ENCODE peak calls at places on chromosomes 4 and X, in seven cellular contexts. One of them, this sample, is unnamed. For H3K4me1, the result is how much of the 10 kb centered on the place peaks cover.

GRCh38 chr4:160928482-160928881 is 1235.3 kb downstream of the FSTL5 start:
- DNase-seq in A549: no peak
- DNase-seq in mammary epithelial cell: no peak
- DNase-seq in cardiac muscle cell: no peak
- DNase-seq in GM23248: no peak
- DNase-seq in endodermal cell: no peak
- DNase-seq in gastrocnemius medialis: no peak
- DNase-seq in this sample: no peak

GRCh38 chr4:71389149-71389840 is 50.5 kb downstream of the SLC4A4 start:
- DNase-seq in A549: peak
- DNase-seq in mammary epithelial cell: no peak
- DNase-seq in cardiac muscle cell: no peak
- DNase-seq in GM23248: peak
- DNase-seq in endodermal cell: no peak
- DNase-seq in gastrocnemius medialis: no peak
- DNase-seq in this sample: no peak

GRCh38 chr4:71683309-71683708 is 100.6 kb downstream of the GC start:
- DNase-seq in A549: no peak
- DNase-seq in mammary epithelial cell: no peak
- DNase-seq in cardiac muscle cell: peak
- DNase-seq in GM23248: no peak
- DNase-seq in endodermal cell: no peak
- DNase-seq in gastrocnemius medialis: no peak
- DNase-seq in this sample: no peak

GRCh38 chr4:175412744-175413143 is 399.3 kb downstream of the GPM6A start:
- DNase-seq in A549: no peak
- DNase-seq in mammary epithelial cell: peak
- DNase-seq in cardiac muscle cell: peak
- DNase-seq in GM23248: peak
- DNase-seq in endodermal cell: no peak
- DNase-seq in gastrocnemius medialis: no peak
- DNase-seq in this sample: no peak

GRCh38 chrX:72081605-72082320 is 50.0 kb downstream of the RTL5 start:
- DNase-seq in A549: no peak
- DNase-seq in mammary epithelial cell: no peak
- DNase-seq in cardiac muscle cell: no peak
- DNase-seq in GM23248: no peak
- DNase-seq in endodermal cell: no peak
- DNase-seq in gastrocnemius medialis: no peak
- DNase-seq in this sample: peak

GRCh38 chr4:8702516-8703400 is 110.2 kb downstream of the CPZ start:
- DNase-seq in A549: no peak
- DNase-seq in mammary epithelial cell: no peak
- DNase-seq in cardiac muscle cell: no peak
- DNase-seq in GM23248: no peak
- DNase-seq in endodermal cell: peak
- DNase-seq in gastrocnemius medialis: no peak
- DNase-seq in this sample: no peak

GRCh38 chr4:144748814-144749555 is 103.0 kb downstream of the HHIP start:
- DNase-seq in A549: no peak
- DNase-seq in mammary epithelial cell: no peak
- DNase-seq in cardiac muscle cell: peak
- DNase-seq in GM23248: no peak
- DNase-seq in endodermal cell: no peak
- DNase-seq in gastrocnemius medialis: no peak
- DNase-seq in this sample: no peak

GRCh38 chr4:60088803-60089202 is 1111.3 kb upstream of the ADGRL3 start:
- DNase-seq in A549: no peak
- DNase-seq in mammary epithelial cell: no peak
- DNase-seq in cardiac muscle cell: no peak
- DNase-seq in GM23248: no peak
- DNase-seq in endodermal cell: no peak
- DNase-seq in gastrocnemius medialis: no peak
- DNase-seq in this sample: no peak

GRCh38 chr4:161920304-161921052 is 243.3 kb downstream of the FSTL5 start:
- DNase-seq in A549: no peak
- DNase-seq in mammary epithelial cell: no peak
- DNase-seq in cardiac muscle cell: no peak
- DNase-seq in GM23248: no peak
- DNase-seq in endodermal cell: no peak
- DNase-seq in gastrocnemius medialis: no peak
- DNase-seq in this sample: no peak

GRCh38 chr4:124727331-124727730 is 14.8 kb upstream of the ANKRD50 start:
- DNase-seq in A549: no peak
- DNase-seq in mammary epithelial cell: no peak
- DNase-seq in cardiac muscle cell: no peak
- DNase-seq in GM23248: no peak
- DNase-seq in endodermal cell: no peak
- DNase-seq in gastrocnemius medialis: no peak
- DNase-seq in this sample: no peak

GRCh38 chr4:141432000-141432712 is 204.2 kb upstream of the IL15 start:
- DNase-seq in A549: no peak
- DNase-seq in mammary epithelial cell: peak
- DNase-seq in cardiac muscle cell: peak
- DNase-seq in GM23248: peak
- DNase-seq in endodermal cell: no peak
- DNase-seq in gastrocnemius medialis: no peak
- DNase-seq in this sample: no peak

GRCh38 chr4:82851902-82852750 is 38.8 kb downstream of the SEC31A start:
- DNase-seq in A549: peak
- DNase-seq in mammary epithelial cell: no peak
- DNase-seq in cardiac muscle cell: peak
- DNase-seq in GM23248: peak
- DNase-seq in endodermal cell: no peak
- DNase-seq in gastrocnemius medialis: no peak
- DNase-seq in this sample: no peak

GRCh38 chr4:1206299-1207156 is 34.1 kb upstream of the SPON2 start:
- DNase-seq in A549: no peak
- DNase-seq in mammary epithelial cell: no peak
- DNase-seq in cardiac muscle cell: no peak
- DNase-seq in GM23248: no peak
- DNase-seq in endodermal cell: peak
- DNase-seq in gastrocnemius medialis: peak
- DNase-seq in this sample: peak

GRCh38 chrX:9875801-9876200 is 89.6 kb downstream of the SHROOM2 start:
- DNase-seq in A549: no peak
- DNase-seq in mammary epithelial cell: no peak
- DNase-seq in cardiac muscle cell: no peak
- DNase-seq in GM23248: no peak
- DNase-seq in endodermal cell: no peak
- DNase-seq in gastrocnemius medialis: no peak
- DNase-seq in this sample: no peak

GRCh38 chrX:101415180-101416130 is 7.4 kb downstream of the HNRNPH2 start:
- DNase-seq in A549: peak
- DNase-seq in mammary epithelial cell: peak
- DNase-seq in cardiac muscle cell: peak
- DNase-seq in GM23248: peak
- DNase-seq in endodermal cell: peak
- DNase-seq in gastrocnemius medialis: no peak
- DNase-seq in this sample: peak

GRCh38 chrX:57528670-57529255 is 63.0 kb upstream of the ZXDB start:
- DNase-seq in A549: peak
- DNase-seq in mammary epithelial cell: peak
- DNase-seq in cardiac muscle cell: no peak
- DNase-seq in GM23248: peak
- DNase-seq in endodermal cell: peak
- DNase-seq in gastrocnemius medialis: no peak
- DNase-seq in this sample: peak

GRCh38 chrX:39802354-39802753 is 295.4 kb downstream of the BCOR start:
- DNase-seq in A549: no peak
- DNase-seq in mammary epithelial cell: no peak
- DNase-seq in cardiac muscle cell: peak
- DNase-seq in GM23248: no peak
- DNase-seq in endodermal cell: no peak
- DNase-seq in gastrocnemius medialis: no peak
- DNase-seq in this sample: peak

GRCh38 chr4:123631699-123632098 is 235.1 kb downstream of the SPRY1 start:
- DNase-seq in A549: no peak
- DNase-seq in mammary epithelial cell: peak
- DNase-seq in cardiac muscle cell: peak
- DNase-seq in GM23248: peak
- DNase-seq in endodermal cell: no peak
- DNase-seq in gastrocnemius medialis: no peak
- DNase-seq in this sample: no peak

GRCh38 chr4:80005863-80006262 is 67.2 kb downstream of the ANTXR2 start:
- DNase-seq in A549: no peak
- DNase-seq in mammary epithelial cell: peak
- DNase-seq in cardiac muscle cell: no peak
- DNase-seq in GM23248: no peak
- DNase-seq in endodermal cell: no peak
- DNase-seq in gastrocnemius medialis: no peak
- DNase-seq in this sample: no peak

GRCh38 chrX:70444326-70445196 is at the start of gene DLG3:
- DNase-seq in A549: peak
- DNase-seq in mammary epithelial cell: peak
- DNase-seq in cardiac muscle cell: peak
- DNase-seq in GM23248: peak
- DNase-seq in endodermal cell: peak
- DNase-seq in gastrocnemius medialis: no peak
- DNase-seq in this sample: peak

GRCh38 chr4:184335520-184335919 is 117.8 kb upstream of the ENPP6 start:
- DNase-seq in A549: no peak
- DNase-seq in mammary epithelial cell: no peak
- DNase-seq in cardiac muscle cell: no peak
- DNase-seq in GM23248: peak
- DNase-seq in endodermal cell: no peak
- DNase-seq in gastrocnemius medialis: no peak
- DNase-seq in this sample: no peak

GRCh38 chr4:30714408-30715031 is 5.6 kb upstream of the PCDH7 start:
- DNase-seq in A549: peak
- DNase-seq in mammary epithelial cell: peak
- DNase-seq in cardiac muscle cell: peak
- DNase-seq in GM23248: peak
- DNase-seq in endodermal cell: peak
- DNase-seq in gastrocnemius medialis: no peak
- DNase-seq in this sample: peak

GRCh38 chr4:86961103-86961502 is 26.3 kb downstream of the AFF1 start:
- DNase-seq in A549: no peak
- DNase-seq in mammary epithelial cell: no peak
- DNase-seq in cardiac muscle cell: no peak
- DNase-seq in GM23248: no peak
- DNase-seq in endodermal cell: no peak
- DNase-seq in gastrocnemius medialis: no peak
- DNase-seq in this sample: no peak

GRCh38 chr4:86957214-86957613 is 22.4 kb downstream of the AFF1 start:
- DNase-seq in A549: no peak
- DNase-seq in mammary epithelial cell: peak
- DNase-seq in cardiac muscle cell: peak
- DNase-seq in GM23248: peak
- DNase-seq in endodermal cell: no peak
- DNase-seq in gastrocnemius medialis: no peak
- DNase-seq in this sample: no peak

GRCh38 chr4:86961605-86962295 is 26.9 kb downstream of the AFF1 start:
- DNase-seq in A549: peak
- DNase-seq in mammary epithelial cell: no peak
- DNase-seq in cardiac muscle cell: peak
- DNase-seq in GM23248: peak
- DNase-seq in endodermal cell: no peak
- DNase-seq in gastrocnemius medialis: no peak
- DNase-seq in this sample: peak

GRCh38 chr4:86960557-86960959 is 25.7 kb downstream of the AFF1 start:
- DNase-seq in A549: no peak
- DNase-seq in mammary epithelial cell: no peak
- DNase-seq in cardiac muscle cell: peak
- DNase-seq in GM23248: peak
- DNase-seq in endodermal cell: peak
- DNase-seq in gastrocnemius medialis: no peak
- DNase-seq in this sample: no peak

DNA sequence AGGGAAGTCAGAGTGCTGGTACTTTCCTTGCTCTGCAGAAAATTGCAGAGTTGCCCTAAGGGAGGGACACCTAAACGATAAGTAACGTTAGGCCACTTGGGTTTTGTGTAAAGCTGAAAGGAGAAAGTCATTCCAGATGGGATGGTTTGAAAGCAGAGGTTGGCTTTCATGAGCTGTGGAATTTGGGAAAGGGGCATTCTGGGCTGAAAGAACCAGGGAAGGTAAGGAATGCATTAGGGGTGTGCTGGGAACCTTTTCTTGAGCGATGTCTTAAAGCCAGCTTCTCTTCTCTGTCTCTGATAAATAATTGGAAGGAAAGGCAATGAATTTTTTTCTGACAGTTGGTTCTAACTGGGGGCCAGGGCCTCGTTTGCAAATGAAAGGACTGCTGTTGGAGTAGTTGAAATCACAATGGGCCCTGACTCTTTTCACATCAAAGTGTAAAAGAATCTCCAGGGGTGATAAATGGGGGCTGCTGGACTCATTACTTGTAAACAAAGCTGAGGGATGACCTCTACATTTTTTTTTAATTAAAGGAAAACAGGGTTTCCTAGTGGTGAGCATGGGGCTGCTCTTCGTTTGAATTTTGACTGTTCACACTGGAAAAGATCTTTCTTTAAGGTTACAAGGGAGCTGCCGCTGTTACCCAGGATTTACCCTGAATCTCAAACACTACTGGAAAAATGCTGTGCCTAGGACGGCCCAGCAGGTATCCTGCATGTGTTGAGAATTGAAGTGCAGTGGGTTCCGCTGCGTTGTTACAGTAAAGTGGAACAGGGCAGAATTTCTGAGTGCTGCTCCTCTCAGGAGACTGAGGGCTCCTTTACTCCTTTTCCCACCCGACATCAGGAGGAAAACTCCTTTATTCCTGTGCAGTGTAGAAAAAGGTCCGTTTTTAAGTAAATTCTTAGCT is 25.0 kb downstream of the AFF1 start:
- DNase-seq in A549: no peak
- DNase-seq in mammary epithelial cell: no peak
- DNase-seq in cardiac muscle cell: no peak
- DNase-seq in GM23248: no peak
- DNase-seq in endodermal cell: peak
- DNase-seq in gastrocnemius medialis: no peak
- DNase-seq in this sample: no peak
- H3K27ac ChIP-seq in A549: peak
- H3K27ac ChIP-seq in mammary epithelial cell: no peak
- H3K27ac ChIP-seq in cardiac muscle cell: peak
- H3K27ac ChIP-seq in GM23248: no peak
- H3K27ac ChIP-seq in endodermal cell: peak
- H3K27ac ChIP-seq in gastrocnemius medialis: no peak
- H3K27ac ChIP-seq in this sample: no peak

GRCh38 chrX:134459683-134460004 is 321 bp upstream of the HPRT1 start:
- DNase-seq in A549: peak
- DNase-seq in mammary epithelial cell: no peak
- DNase-seq in cardiac muscle cell: no peak
- DNase-seq in GM23248: no peak
- DNase-seq in endodermal cell: no peak
- DNase-seq in gastrocnemius medialis: no peak
- DNase-seq in this sample: no peak
- H3K4me3 ChIP-seq in A549: peak
- H3K4me3 ChIP-seq in mammary epithelial cell: peak
- H3K4me3 ChIP-seq in cardiac muscle cell: peak
- H3K4me3 ChIP-seq in GM23248: peak
- H3K4me3 ChIP-seq in endodermal cell: peak
- H3K4me3 ChIP-seq in gastrocnemius medialis: peak
- H3K4me3 ChIP-seq in this sample: peak

GRCh38 chr4:158020175-158020574 is 152.7 kb downstream of the GASK1B start:
- DNase-seq in A549: peak
- DNase-seq in mammary epithelial cell: peak
- DNase-seq in cardiac muscle cell: peak
- DNase-seq in GM23248: peak
- DNase-seq in endodermal cell: no peak
- DNase-seq in gastrocnemius medialis: peak
- DNase-seq in this sample: peak
- H3K4me1 ChIP-seq in A549: half or more
- H3K4me1 ChIP-seq in mammary epithelial cell: under half
- H3K4me1 ChIP-seq in cardiac muscle cell: under half
- H3K4me1 ChIP-seq in GM23248: half or more
- H3K4me1 ChIP-seq in endodermal cell: under half
- H3K4me1 ChIP-seq in gastrocnemius medialis: under half
- H3K4me1 ChIP-seq in this sample: under half

GRCh38 chr4:58451707-58452106 is 1341.5 kb upstream of the IGFBP7 start:
- DNase-seq in A549: no peak
- DNase-seq in mammary epithelial cell: no peak
- DNase-seq in cardiac muscle cell: no peak
- DNase-seq in GM23248: no peak
- DNase-seq in endodermal cell: no peak
- DNase-seq in gastrocnemius medialis: no peak
- DNase-seq in this sample: no peak
- H3K27ac ChIP-seq in A549: no peak
- H3K27ac ChIP-seq in mammary epithelial cell: no peak
- H3K27ac ChIP-seq in cardiac muscle cell: no peak
- H3K27ac ChIP-seq in GM23248: no peak
- H3K27ac ChIP-seq in endodermal cell: no peak
- H3K27ac ChIP-seq in gastrocnemius medialis: no peak
- H3K27ac ChIP-seq in this sample: no peak

This sample was measured in SJCRH30.